ENCODE peak calls at places on chromosome 3, in four cellular contexts. U is AG04449, J is dorsolateral prefrontal cortex, H is IMR-90. Y is an unnamed sample.

GRCh38 chr3:108124337-108125150 is 33.7 kb upstream of the CD47 start:
- DNase-seq in U (no peak), J (no peak), H (no peak), Y (no peak)

GRCh38 chr3:169760479-169760878 is 4.4 kb downstream of the TERC start:
- DNase-seq in U (no peak), J (no peak), H (peak), Y (no peak)

GRCh38 chr3:87969620-87970019 is 89.2 kb downstream of the CGGBP1 start:
- DNase-seq in U (no peak), J (no peak), H (no peak), Y (no peak)

GRCh38 chr3:43411429-43411828 is 125.1 kb downstream of the SNRK start:
- DNase-seq in U (no peak), J (peak), H (no peak), Y (no peak)

GRCh38 chr3:53691885-53692284 is 154.3 kb downstream of the CHDH start:
- DNase-seq in U (no peak), J (no peak), H (no peak), Y (no peak)

GRCh38 chr3:123997543-123997942 is 5.6 kb upstream of the ROPN1 start:
- DNase-seq in U (no peak), J (no peak), H (peak), Y (no peak)

GRCh38 chr3:42387802-42388651 is 22.4 kb downstream of the LYZL4 start:
- DNase-seq in U (no peak), J (no peak), H (no peak), Y (no peak)

GRCh38 chr3:18416332-18416731 is 8.8 kb downstream of the SATB1 start:
- DNase-seq in U (no peak), J (no peak), H (no peak), Y (no peak)

GRCh38 chr3:129829640-129830039 is 63.9 kb downstream of the TMCC1 start:
- DNase-seq in U (peak), J (peak), H (peak), Y (peak)

GRCh38 chr3:142027295-142027694 is 122.0 kb downstream of the TFDP2 start:
- DNase-seq in U (no peak), J (no peak), H (no peak), Y (no peak)

GRCh38 chr3:144361002-144361401 is 389.4 kb downstream of the DIPK2A start:
- DNase-seq in U (no peak), J (no peak), H (no peak), Y (no peak)

GRCh38 chr3:154161806-154162205 is 40.6 kb downstream of the ARHGEF26 start:
- DNase-seq in U (no peak), J (no peak), H (no peak), Y (no peak)

GRCh38 chr3:149004622-149005021 is 13.3 kb downstream of the GYG1 start:
- DNase-seq in U (no peak), J (peak), H (peak), Y (no peak)

GRCh38 chr3:191068946-191069813 is 129.9 kb upstream of the OSTN start:
- DNase-seq in U (no peak), J (no peak), H (peak), Y (no peak)

GRCh38 chr3:146655333-146655996 is 50.3 kb upstream of the PLSCR5 start:
- DNase-seq in U (no peak), J (no peak), H (no peak), Y (no peak)

GRCh38 chr3:177250108-177250507 is 52.8 kb upstream of the TBL1XR1 start:
- DNase-seq in U (no peak), J (no peak), H (no peak), Y (no peak)

GRCh38 chr3:169288548-169288947 is 375.0 kb downstream of the MECOM start:
- DNase-seq in U (no peak), J (no peak), H (no peak), Y (no peak)

GRCh38 chr3:129573493-129573892 is 30.5 kb downstream of the H1-8 start:
- DNase-seq in U (no peak), J (no peak), H (no peak), Y (no peak)

GRCh38 chr3:66276705-66277274 is 56.0 kb downstream of the SLC25A26 start:
- DNase-seq in U (no peak), J (peak), H (peak), Y (peak)

GRCh38 chr3:67437090-67437489 is 217.3 kb downstream of the SUCLG2 start:
- DNase-seq in U (no peak), J (no peak), H (peak), Y (no peak)

GRCh38 chr3:123618768-123619484 is 34.1 kb upstream of the HACD2 start:
- DNase-seq in U (peak), J (peak), H (peak), Y (no peak)

GRCh38 chr3:63912768-63913588 is 795 bp upstream of the SCAANT1 start:
- DNase-seq in U (no peak), J (peak), H (peak), Y (no peak)

GRCh38 chr3:105619651-105620050 is 249.2 kb downstream of the CBLB start:
- DNase-seq in U (no peak), J (no peak), H (no peak), Y (no peak)

GRCh38 chr3:45003859-45004258 is 22.2 kb upstream of the CLEC3B start:
- DNase-seq in U (no peak), J (no peak), H (no peak), Y (no peak)

GRCh38 chr3:70982700-70983140 is 600.8 kb downstream of the FOXP1 start:
- DNase-seq in U (peak), J (no peak), H (peak), Y (no peak)

GRCh38 chr3:61524933-61525332 is 36.4 kb upstream of the PTPRG start:
- DNase-seq in U (no peak), J (no peak), H (no peak), Y (no peak)

GRCh38 chr3:99128740-99129505 is 227.4 kb upstream of the DCBLD2 start:
- DNase-seq in U (peak), J (no peak), H (peak), Y (peak)

GRCh38 chr3:44326035-44326434 is 12.5 kb upstream of the TCAIM start:
- DNase-seq in U (no peak), J (no peak), H (peak), Y (no peak)

GRCh38 chr3:59818033-59818936 is 768.5 kb upstream of the CFAP20DC start:
- DNase-seq in U (peak), J (peak), H (peak), Y (peak)

DNA sequence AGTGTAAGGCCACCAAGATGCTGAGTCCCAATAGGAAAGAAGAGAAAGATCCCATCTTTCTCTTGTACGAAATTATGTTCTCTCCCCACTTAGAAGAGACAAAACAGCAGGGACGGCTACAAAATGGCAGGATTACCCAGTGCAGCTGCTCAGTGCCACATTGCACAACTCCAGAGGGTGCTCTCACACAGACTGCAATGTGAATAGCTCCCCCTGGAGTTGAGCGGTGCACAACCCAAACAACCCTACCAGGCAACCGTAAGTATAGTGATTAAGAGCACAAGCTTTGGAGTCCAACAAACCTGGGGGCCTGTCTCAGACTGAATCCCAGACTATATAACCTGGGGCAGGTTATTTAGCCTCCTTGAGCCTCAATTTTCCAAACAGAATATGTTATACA is 3.1 kb upstream of the BHLHE40 start:
- DNase-seq in U (no peak), J (peak), H (peak), Y (no peak)
- TF ChIP-seq CTCF in U (peak), J (peak), H (peak), Y (peak)

GRCh38 chr3:57958642-57959406 is 49.4 kb upstream of the FLNB start:
- DNase-seq in U (no peak), J (no peak), H (no peak), Y (no peak)

GRCh38 chr3:57959407-57960173 is 48.6 kb upstream of the FLNB start:
- DNase-seq in U (no peak), J (no peak), H (peak), Y (no peak)

GRCh38 chr3:57956119-57956832 is 51.9 kb upstream of the FLNB start:
- DNase-seq in U (peak), J (no peak), H (peak), Y (peak)

GRCh38 chr3:57957823-57958222 is 50.4 kb upstream of the FLNB start:
- DNase-seq in U (no peak), J (no peak), H (no peak), Y (no peak)

GRCh38 chr3:57956833-57957174 is 51.4 kb upstream of the FLNB start:
- DNase-seq in U (no peak), J (no peak), H (no peak), Y (no peak)
- H3K4me3 ChIP-seq in U (no peak), J (no peak), H (no peak), Y (no peak)

DNA sequence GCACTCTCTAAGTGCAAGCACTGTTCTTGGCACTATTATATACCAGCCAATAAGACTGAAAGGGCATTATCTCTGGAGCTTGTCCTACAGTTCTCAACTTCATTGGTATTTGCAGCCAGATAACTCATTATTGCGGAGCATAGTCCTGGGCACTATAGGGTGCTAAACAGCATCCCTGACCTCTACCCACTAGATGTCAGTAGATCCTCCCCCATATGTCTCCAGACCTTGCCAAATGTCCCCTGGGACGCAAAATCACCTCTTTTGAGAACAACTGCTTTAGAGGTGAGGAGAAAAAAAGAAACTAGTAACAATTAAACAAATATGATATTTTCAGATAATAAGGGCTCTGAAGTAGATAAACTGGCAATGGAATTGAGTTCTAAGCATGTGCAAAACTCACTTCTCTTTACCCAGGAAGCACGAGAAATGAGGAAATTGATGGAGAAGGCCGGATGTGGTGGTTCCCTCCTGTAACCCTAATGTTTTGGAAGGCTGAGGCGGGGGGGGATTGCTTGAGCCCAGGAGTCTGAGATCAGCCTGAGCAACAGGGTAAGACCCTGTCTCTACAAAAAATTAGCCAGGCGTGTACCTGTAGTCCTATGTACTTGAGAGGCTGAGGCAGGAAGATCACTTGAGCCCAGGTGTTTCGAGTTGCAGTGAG is 61.4 kb downstream of the FRMD4B start:
- DNase-seq in U (no peak), J (no peak), H (no peak), Y (no peak)
- TF ChIP-seq CTCF in U (peak), J (peak), H (no peak), Y (peak)

GRCh38 chr3:113744941-113745272 is 1.1 kb downstream of the NAA50 start:
- DNase-seq in U (no peak), J (no peak), H (no peak), Y (no peak)
- H3K4me3 ChIP-seq in U (peak), J (peak), H (peak), Y (peak)

GRCh38 chr3:13416002-13416793 is 3.9 kb downstream of the NUP210 start:
- DNase-seq in U (no peak), J (no peak), H (no peak), Y (no peak)
- TF ChIP-seq CTCF in U (no peak), J (peak), H (no peak), Y (no peak)

DNA sequence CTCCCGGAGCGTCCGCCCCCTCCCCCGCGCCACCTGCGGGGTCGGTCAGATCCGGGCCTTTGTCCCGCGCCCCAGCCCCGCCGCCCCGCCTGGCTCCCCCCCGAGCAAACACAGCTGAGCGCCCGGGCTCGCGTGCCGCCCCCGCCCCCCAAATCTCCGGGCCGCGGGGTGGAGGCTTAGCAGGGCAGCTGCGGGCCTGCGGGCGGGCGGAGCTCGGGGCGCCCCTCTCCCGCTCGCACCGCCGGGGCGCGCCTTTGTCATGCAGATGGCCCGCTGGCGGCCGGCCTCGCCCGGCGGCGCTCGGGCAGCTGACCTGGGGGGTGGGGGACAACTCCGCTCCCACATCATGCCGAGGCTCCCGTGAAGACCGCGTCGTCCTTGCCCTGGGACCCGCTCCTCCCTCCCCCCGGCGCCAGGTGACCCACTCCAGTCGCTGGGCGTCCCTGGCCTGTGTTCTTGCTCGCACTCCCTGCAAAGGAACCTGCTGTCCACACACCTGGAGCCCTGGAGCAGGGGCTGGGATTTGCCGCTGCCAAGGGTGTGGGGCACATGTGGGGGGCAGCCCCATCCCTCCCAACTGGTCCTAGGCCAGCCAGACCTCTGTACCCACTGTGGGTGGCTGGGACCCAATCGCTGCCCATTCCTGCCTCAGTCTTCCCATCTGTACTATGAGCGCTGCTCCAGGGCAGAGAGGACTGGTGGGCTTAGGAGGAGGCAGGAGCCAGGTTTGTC is 33.6 kb downstream of the DNAJB8 start:
- DNase-seq in U (no peak), J (no peak), H (no peak), Y (no peak)
- H3K4me3 ChIP-seq in U (peak), J (peak), H (no peak), Y (no peak)